ENCODE peak calls at places on chromosome 3, in nine cellular contexts. U is NCI-H1694; Y is testis; T is lower lobe of right lung; I is stimulated activated CD4-positive, alpha-beta T cell treated with anti-CD3 and anti-CD28 coated beads, Interleukin-1b, Interleukin-23, amount 100 ng/mL, for 48 hours; O is nephron progenitor cell; H is AG10803; Z is adrenal gland; L is HS-27A. B is an unnamed sample.

GRCh38 chr3:16841906-16842709 is 42.6 kb upstream of the PLCL2 start:
- DNase-seq in U (peak), Y (no peak), T (peak), I (peak), O (peak), H (no peak), Z (no peak), L (no peak), B (peak)

GRCh38 chr3:147554332-147554731 is 145.2 kb downstream of the ZIC1 start:
- DNase-seq in U (no peak), Y (no peak), T (no peak), I (no peak), O (no peak), H (no peak), Z (no peak), L (no peak), B (no peak)

GRCh38 chr3:67458406-67458805 is 196.0 kb downstream of the SUCLG2 start:
- DNase-seq in U (no peak), Y (no peak), T (no peak), I (no peak), O (no peak), H (no peak), Z (no peak), L (no peak), B (no peak)

GRCh38 chr3:16633948-16634347 is 28.7 kb upstream of the DAZL start:
- DNase-seq in U (no peak), Y (no peak), T (no peak), I (no peak), O (no peak), H (no peak), Z (no peak), L (no peak), B (no peak)

GRCh38 chr3:160671995-160672394 is 5.0 kb upstream of the ARL14 start:
- DNase-seq in U (no peak), Y (no peak), T (no peak), I (no peak), O (no peak), H (no peak), Z (no peak), L (no peak), B (no peak)

GRCh38 chr3:121696190-121696589 is 35.5 kb upstream of the HCLS1 start:
- DNase-seq in U (no peak), Y (no peak), T (no peak), I (no peak), O (no peak), H (no peak), Z (no peak), L (no peak), B (no peak)

GRCh38 chr3:72255736-72256559 is 471.0 kb upstream of the PROK2 start:
- DNase-seq in U (peak), Y (no peak), T (peak), I (no peak), O (no peak), H (no peak), Z (no peak), L (no peak), B (peak)

GRCh38 chr3:195080571-195081141 is 190.3 kb downstream of the XXYLT1 start:
- DNase-seq in U (no peak), Y (no peak), T (peak), I (no peak), O (peak), H (no peak), Z (no peak), L (no peak), B (peak)

GRCh38 chr3:79167651-79168416 is 600.0 kb downstream of the ROBO1 start:
- DNase-seq in U (no peak), Y (no peak), T (no peak), I (no peak), O (no peak), H (peak), Z (no peak), L (peak), B (no peak)

GRCh38 chr3:105806361-105806760 is 62.5 kb downstream of the CBLB start:
- DNase-seq in U (no peak), Y (no peak), T (no peak), I (no peak), O (no peak), H (peak), Z (no peak), L (peak), B (no peak)

GRCh38 chr3:115913069-115913686 is 289.9 kb downstream of the GAP43 start:
- DNase-seq in U (no peak), Y (no peak), T (no peak), I (no peak), O (no peak), H (no peak), Z (no peak), L (no peak), B (no peak)

GRCh38 chr3:69579527-69580165 is 159.6 kb upstream of the MITF start:
- DNase-seq in U (no peak), Y (no peak), T (no peak), I (no peak), O (no peak), H (no peak), Z (no peak), L (no peak), B (no peak)

GRCh38 chr3:127734754-127735473 is 62.2 kb downstream of the ABTB1 start:
- DNase-seq in U (no peak), Y (peak), T (no peak), I (no peak), O (no peak), H (peak), Z (no peak), L (peak), B (peak)

GRCh38 chr3:55485208-55485791 is 1.8 kb downstream of the WNT5A start:
- DNase-seq in U (peak), Y (peak), T (peak), I (peak), O (peak), H (peak), Z (peak), L (peak), B (peak)

GRCh38 chr3:194373028-194373427 is 3.5 kb upstream of the LRRC15 start:
- DNase-seq in U (no peak), Y (no peak), T (no peak), I (no peak), O (no peak), H (no peak), Z (no peak), L (no peak), B (no peak)

GRCh38 chr3:139935071-139935865 is at the start of gene CLSTN2:
- DNase-seq in U (peak), Y (peak), T (peak), I (peak), O (peak), H (peak), Z (peak), L (no peak), B (no peak)

GRCh38 chr3:95394286-95394685 is 1331.4 kb downstream of the NSUN3 start:
- DNase-seq in U (no peak), Y (no peak), T (no peak), I (no peak), O (no peak), H (no peak), Z (no peak), L (no peak), B (no peak)

GRCh38 chr3:189947948-189948723 is 172.6 kb downstream of the P3H2 start:
- DNase-seq in U (peak), Y (no peak), T (no peak), I (peak), O (no peak), H (peak), Z (no peak), L (no peak), B (no peak)

GRCh38 chr3:179829391-179829790 is 176.6 kb downstream of the USP13 start:
- DNase-seq in U (no peak), Y (peak), T (no peak), I (no peak), O (no peak), H (no peak), Z (no peak), L (no peak), B (no peak)

GRCh38 chr3:84136425-84136824 is 822.4 kb upstream of the CADM2 start:
- DNase-seq in U (no peak), Y (no peak), T (no peak), I (no peak), O (no peak), H (no peak), Z (no peak), L (no peak), B (no peak)

GRCh38 chr3:50873376-50874157 is 198.8 kb downstream of the DOCK3 start:
- DNase-seq in U (no peak), Y (no peak), T (no peak), I (no peak), O (no peak), H (no peak), Z (no peak), L (no peak), B (no peak)

GRCh38 chr3:116517308-116517707 is 72.0 kb upstream of the LSAMP start:
- DNase-seq in U (no peak), Y (no peak), T (no peak), I (no peak), O (no peak), H (peak), Z (no peak), L (no peak), B (no peak)

GRCh38 chr3:170714151-170714550 is 128.3 kb upstream of the SLC7A14 start:
- DNase-seq in U (no peak), Y (no peak), T (no peak), I (no peak), O (no peak), H (peak), Z (no peak), L (no peak), B (no peak)

GRCh38 chr3:159823763-159824162 is 164.9 kb upstream of the IL12A start:
- DNase-seq in U (no peak), Y (no peak), T (no peak), I (no peak), O (no peak), H (no peak), Z (no peak), L (no peak), B (no peak)

GRCh38 chr3:181564222-181564621 is 147.5 kb upstream of the SOX2 start:
- DNase-seq in U (no peak), Y (no peak), T (no peak), I (no peak), O (no peak), H (no peak), Z (no peak), L (no peak), B (no peak)

GRCh38 chr3:128266453-128266852 is 113.2 kb downstream of the EEFSEC start:
- DNase-seq in U (no peak), Y (no peak), T (no peak), I (no peak), O (no peak), H (no peak), Z (no peak), L (no peak), B (no peak)

B was measured in spleen.